ENCODE peak calls at places on chromosomes 4 and X, in eight cellular contexts. F is H7; S is tibial artery; N is pancreas; P is HL-60; U is Kasumi-1; V is effector memory CD8-positive, alpha-beta T cell; I is SW480. Z is an unnamed sample.

GRCh38 chr4:138438608-138439007 is 196.5 kb upstream of the SLC7A11 start:
- DNase-seq in F (no peak), S (no peak), N (no peak), P (no peak), U (no peak), V (no peak), I (no peak), Z (no peak)

GRCh38 chrX:50813843-50814661 is at the start of gene SHROOM4:
- DNase-seq in F (peak), S (peak), N (peak), P (no peak), U (no peak), V (no peak), I (no peak), Z (no peak)

GRCh38 chrX:1392376-1393130 is 640 bp upstream of the SLC25A6 start:
- DNase-seq in F (peak), S (peak), N (peak), P (peak), U (no peak), V (no peak), I (peak), Z (peak)

GRCh38 chr4:48329976-48330375 is 11.4 kb upstream of the SLAIN2 start:
- DNase-seq in F (no peak), S (no peak), N (no peak), P (no peak), U (no peak), V (no peak), I (peak), Z (no peak)

GRCh38 chrX:9458516-9459078 is 6.3 kb upstream of the TBL1X start:
- DNase-seq in F (no peak), S (no peak), N (no peak), P (no peak), U (no peak), V (no peak), I (no peak), Z (no peak)

GRCh38 chrX:155632424-155633100 is 19.8 kb upstream of the TMLHE start:
- DNase-seq in F (no peak), S (no peak), N (no peak), P (no peak), U (no peak), V (no peak), I (peak), Z (no peak)

GRCh38 chrX:41921492-41922124 is 1.7 kb downstream of the CASK start:
- DNase-seq in F (no peak), S (peak), N (no peak), P (peak), U (peak), V (no peak), I (peak), Z (no peak)

GRCh38 chr4:27357283-27357682 is 496.6 kb downstream of the STIM2 start:
- DNase-seq in F (peak), S (no peak), N (no peak), P (no peak), U (peak), V (no peak), I (peak), Z (no peak)

GRCh38 chrX:47749185-47749967 is 87.3 kb upstream of the ZNF81 start:
- DNase-seq in F (no peak), S (no peak), N (no peak), P (no peak), U (no peak), V (no peak), I (no peak), Z (peak)

GRCh38 chr4:4631150-4631549 is 89.3 kb upstream of the STX18 start:
- DNase-seq in F (no peak), S (no peak), N (no peak), P (no peak), U (no peak), V (no peak), I (no peak), Z (no peak)

GRCh38 chr4:20284990-20285389 is 33.3 kb downstream of the SLIT2 start:
- DNase-seq in F (no peak), S (no peak), N (no peak), P (no peak), U (no peak), V (no peak), I (no peak), Z (no peak)

GRCh38 chr4:152935138-152935537 is 985 bp upstream of the FHDC1 start:
- DNase-seq in F (peak), S (no peak), N (peak), P (peak), U (no peak), V (no peak), I (peak), Z (peak)

GRCh38 chrX:118976599-118977340 is 2.4 kb downstream of the LONRF3 start:
- DNase-seq in F (peak), S (peak), N (peak), P (peak), U (peak), V (peak), I (peak), Z (peak)

GRCh38 chr4:158865520-158866177 is 96.8 kb downstream of the FNIP2 start:
- DNase-seq in F (no peak), S (no peak), N (no peak), P (no peak), U (no peak), V (no peak), I (no peak), Z (no peak)

GRCh38 chrX:137926090-137926489 is 360.2 kb downstream of the ZIC3 start:
- DNase-seq in F (peak), S (no peak), N (no peak), P (peak), U (peak), V (no peak), I (peak), Z (peak)

GRCh38 chrX:108313662-108314061 is 124.6 kb downstream of the COL4A6 start:
- DNase-seq in F (no peak), S (no peak), N (no peak), P (no peak), U (no peak), V (no peak), I (no peak), Z (no peak)

GRCh38 chr4:138512766-138513165 is 270.6 kb upstream of the SLC7A11 start:
- DNase-seq in F (no peak), S (no peak), N (no peak), P (no peak), U (no peak), V (no peak), I (no peak), Z (no peak)

GRCh38 chrX:12950851-12951589 is 23.9 kb upstream of the TMSB4X start:
- DNase-seq in F (peak), S (no peak), N (no peak), P (peak), U (peak), V (peak), I (no peak), Z (no peak)

GRCh38 chr4:60656171-60656570 is 544.0 kb upstream of the ADGRL3 start:
- DNase-seq in F (peak), S (no peak), N (no peak), P (no peak), U (peak), V (no peak), I (no peak), Z (no peak)

GRCh38 chr4:175412744-175413143 is 399.3 kb downstream of the GPM6A start:
- DNase-seq in F (no peak), S (no peak), N (no peak), P (no peak), U (no peak), V (no peak), I (no peak), Z (no peak)

GRCh38 chrX:71870337-71871098 is 40.1 kb upstream of the NHSL2 start:
- DNase-seq in F (peak), S (no peak), N (no peak), P (peak), U (no peak), V (no peak), I (peak), Z (peak)

GRCh38 chr4:6337331-6337935 is 67.8 kb downstream of the WFS1 start:
- DNase-seq in F (peak), S (no peak), N (no peak), P (no peak), U (no peak), V (no peak), I (peak), Z (no peak)

GRCh38 chrX:65643046-65643785 is 24.2 kb upstream of the MSN start:
- DNase-seq in F (no peak), S (no peak), N (no peak), P (no peak), U (no peak), V (no peak), I (peak), Z (no peak)

Z was measured in cerebellum.